ENCODE peak calls at places on chromosomes 5 and 9, in six cellular contexts. Y is effector memory CD4-positive, alpha-beta T cell; P is CD4-positive, CD25-positive, alpha-beta regulatory T cell; A is Peyer's patch; D is Karpas-422; M is right atrium auricular region. H is an unnamed sample.

GRCh38 chr5:173320259-173320658 is 8.0 kb downstream of the STC2 start:
- DNase-seq in M (peak), Y (no peak), D (no peak), P (no peak), A (no peak), H (no peak)

GRCh38 chr9:14296462-14296861 is 17.5 kb downstream of the NFIB start:
- DNase-seq in D (no peak), M (peak), A (peak), P (no peak), Y (no peak), H (no peak)

GRCh38 chr5:61357745-61358144 is 25.7 kb downstream of the ZSWIM6 start:
- DNase-seq in M (no peak), P (peak), D (peak), Y (no peak), A (no peak), H (peak)

GRCh38 chr5:50302815-50303490 is 138.1 kb downstream of the EMB start:
- DNase-seq in Y (no peak), A (no peak), M (no peak), D (peak), P (no peak), H (no peak)

GRCh38 chr5:157342822-157343402 is 77.0 kb downstream of the CYFIP2 start:
- DNase-seq in A (peak), P (peak), M (no peak), Y (peak), D (peak), H (peak)

GRCh38 chr9:13279284-13280162 is at the start of gene MPDZ:
- DNase-seq in M (peak), Y (no peak), A (no peak), D (no peak), P (no peak), H (no peak)

GRCh38 chr9:22528485-22528884 is 81.9 kb downstream of the DMRTA1 start:
- DNase-seq in M (no peak), Y (no peak), P (no peak), A (no peak), D (peak), H (no peak)

GRCh38 chr9:23962101-23962500 is 136.1 kb upstream of the ELAVL2 start:
- DNase-seq in Y (no peak), A (no peak), P (no peak), D (no peak), M (no peak), H (no peak)

GRCh38 chr9:125189011-125189360 is 617 bp downstream of the PPP6C start:
- DNase-seq in P (peak), Y (peak), A (peak), M (no peak), D (peak), H (peak)

GRCh38 chr9:120921751-120922181 is 4.8 kb downstream of the TRAF1 start:
- DNase-seq in Y (no peak), P (no peak), D (no peak), M (no peak), A (peak), H (no peak)

GRCh38 chr5:155929081-155929480 is 397.9 kb upstream of the SGCD start:
- DNase-seq in P (no peak), Y (no peak), M (no peak), D (no peak), A (no peak), H (no peak)

GRCh38 chr5:133265720-133266575 is 214.1 kb downstream of the HSPA4 start:
- DNase-seq in A (no peak), D (no peak), M (no peak), Y (no peak), P (no peak), H (peak)

GRCh38 chr5:74040811-74041491 is 415.0 kb downstream of the ARHGEF28 start:
- DNase-seq in M (no peak), P (no peak), A (no peak), D (no peak), Y (no peak), H (no peak)

GRCh38 chr9:132575005-132575609 is 7.3 kb upstream of the BARHL1 start:
- DNase-seq in P (peak), Y (peak), A (peak), D (peak), M (no peak), H (peak)

GRCh38 chr9:111928342-111928720 is 31.7 kb downstream of the UGCG start:
- DNase-seq in D (no peak), P (no peak), M (no peak), A (no peak), Y (no peak), H (no peak)

GRCh38 chr5:9924614-9925013 is 294.5 kb upstream of the TAS2R1 start:
- DNase-seq in Y (no peak), D (no peak), P (no peak), M (no peak), A (no peak), H (peak)

GRCh38 chr5:176489077-176489476 is 40.9 kb downstream of the FAF2 start:
- DNase-seq in D (no peak), A (no peak), M (no peak), P (peak), Y (no peak), H (no peak)

DNA sequence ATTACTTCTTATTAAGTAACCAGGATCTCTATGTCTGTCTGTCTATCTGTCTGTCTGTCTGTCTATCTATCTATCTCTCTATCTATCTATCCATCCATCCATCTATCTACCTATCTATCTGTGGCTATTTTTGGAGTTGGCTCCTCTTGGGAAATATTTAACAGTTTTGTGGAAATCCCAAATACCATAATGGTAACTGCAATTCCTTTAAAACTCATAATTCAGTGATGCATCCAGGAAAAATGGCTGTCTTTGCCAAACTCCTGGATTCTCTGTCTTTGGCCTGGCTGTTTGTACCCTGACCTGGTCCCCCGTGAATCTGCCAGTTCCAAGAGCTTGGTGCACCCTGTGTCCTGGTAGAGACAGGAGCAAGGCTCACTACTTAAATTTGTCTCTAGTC is 197.0 kb downstream of the PCSK1 start:
- DNase-seq in A (no peak), M (no peak), Y (no peak), P (no peak), D (no peak), H (no peak)
- H3K4me3 ChIP-seq in A (no peak), M (no peak), Y (no peak), P (no peak), D (no peak), H (no peak)

DNA sequence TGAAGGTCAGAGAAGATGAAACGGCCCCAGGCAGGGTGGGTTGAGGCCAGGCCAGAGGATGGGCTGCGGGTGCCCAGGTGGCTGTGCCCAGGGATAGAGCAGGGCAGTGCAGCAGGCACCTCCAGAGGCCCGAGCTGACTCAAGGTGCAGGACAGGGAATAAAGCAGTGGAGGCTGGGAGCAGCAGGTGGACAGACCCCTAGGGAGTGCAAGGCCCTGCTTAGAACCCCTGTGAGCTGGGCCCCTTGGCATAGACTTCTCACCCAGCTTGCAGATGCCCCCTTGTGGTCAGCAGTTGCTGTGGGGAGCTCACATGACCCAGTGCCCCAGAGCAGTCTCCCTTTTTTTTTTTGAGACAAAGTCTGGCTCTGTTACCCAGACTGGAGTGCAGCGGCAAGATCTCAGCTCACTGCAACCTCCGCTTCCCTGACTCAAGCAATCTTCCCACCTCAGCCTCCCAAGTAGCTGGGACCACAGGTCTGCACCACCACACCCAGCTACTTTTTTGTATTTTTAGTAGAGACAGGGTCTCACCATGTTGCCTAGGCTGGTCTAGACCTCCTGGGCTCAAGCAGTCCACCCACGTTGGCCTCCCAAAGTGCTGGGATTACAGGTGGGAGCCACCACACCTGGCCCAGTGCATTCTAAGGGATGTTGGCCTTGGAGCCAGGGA is 118.8 kb downstream of the WNK2 start:
- DNase-seq in A (peak), D (peak), Y (peak), P (peak), M (peak), H (peak)
- H3K4me3 ChIP-seq in A (no peak), D (no peak), Y (no peak), P (no peak), M (no peak), H (no peak)

GRCh38 chr9:89483592-89484474 is 14.1 kb downstream of the SEMA4D start:
- DNase-seq in D (peak), Y (peak), M (no peak), P (peak), A (peak), H (peak)

GRCh38 chr9:89482056-89482784 is 15.7 kb downstream of the SEMA4D start:
- DNase-seq in Y (no peak), P (no peak), A (no peak), M (no peak), D (no peak), H (no peak)

GRCh38 chr9:89482950-89483349 is 15.0 kb downstream of the SEMA4D start:
- DNase-seq in Y (no peak), M (no peak), P (no peak), A (no peak), D (no peak), H (no peak)

GRCh38 chr9:89486681-89487080 is 11.2 kb downstream of the SEMA4D start:
- DNase-seq in D (no peak), P (no peak), A (no peak), Y (no peak), M (no peak), H (no peak)

DNA sequence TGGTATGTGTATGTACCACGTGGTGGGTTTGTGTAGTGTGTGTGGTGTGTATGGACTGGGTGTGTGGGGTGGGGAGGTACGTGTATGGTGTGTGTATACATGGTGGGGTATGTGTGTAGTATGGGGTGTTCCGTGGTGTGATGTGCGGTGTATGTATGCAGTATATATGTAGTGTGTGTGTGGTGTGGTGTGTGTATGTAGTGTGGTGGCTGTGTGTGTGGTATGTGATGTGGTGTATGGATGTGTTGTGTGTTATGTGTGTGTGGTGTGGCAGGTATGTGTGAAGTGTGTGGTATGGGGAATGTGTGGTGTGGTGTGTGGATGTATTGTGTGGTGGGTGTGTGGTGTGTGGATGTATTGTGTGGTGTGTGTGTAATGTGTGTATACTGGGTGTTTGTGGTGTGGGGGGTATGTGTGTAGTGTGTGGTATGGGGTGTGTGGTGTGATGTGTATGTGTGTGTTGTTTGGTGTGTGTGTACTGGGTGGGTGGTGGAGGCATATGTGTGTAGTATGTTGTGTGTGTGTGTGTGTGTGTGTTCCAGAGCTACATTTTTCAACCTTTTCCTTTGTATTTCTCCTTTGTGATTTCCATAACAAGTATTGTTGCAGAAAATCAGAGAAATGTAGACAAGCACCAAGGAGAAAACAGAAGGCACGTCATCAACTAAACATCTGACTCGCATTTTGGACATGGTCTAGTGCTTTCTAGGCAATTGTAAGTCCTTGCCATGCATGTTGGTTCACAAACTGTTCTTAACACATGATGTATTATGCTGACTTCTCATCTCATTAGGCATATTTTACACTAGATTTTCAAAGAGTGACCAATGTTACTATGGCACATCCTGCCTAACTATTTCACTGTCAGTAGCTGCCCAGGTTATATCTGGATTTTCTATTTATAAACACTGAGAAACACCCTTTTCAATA is 13.2 kb downstream of the SEMA4D start:
- DNase-seq in A (no peak), Y (no peak), M (no peak), D (no peak), P (no peak), H (peak)
- H3K4me3 ChIP-seq in A (peak), Y (peak), M (peak), D (peak), P (peak), H (peak)

GRCh38 chr5:124734574-124735168 is 11.8 kb downstream of the ZNF608 start:
- DNase-seq in P (no peak), A (no peak), D (no peak), Y (no peak), M (no peak), H (no peak)
- H3K4me3 ChIP-seq in P (no peak), A (peak), D (peak), Y (no peak), M (peak), H (no peak)

GRCh38 chr5:7495133-7495521 is 99.2 kb downstream of the ADCY2 start:
- DNase-seq in M (no peak), Y (no peak), A (no peak), D (no peak), P (no peak), H (no peak)
- H3K4me3 ChIP-seq in M (no peak), Y (no peak), A (no peak), D (no peak), P (no peak), H (no peak)

GRCh38 chr5:2747372-2748179 is 3.9 kb downstream of the IRX2 start:
- DNase-seq in A (no peak), D (no peak), M (peak), P (no peak), Y (no peak), H (no peak)

GRCh38 chr5:2748841-2749513 is 2.5 kb downstream of the IRX2 start:
- DNase-seq in A (no peak), D (no peak), P (no peak), Y (no peak), M (no peak), H (no peak)

GRCh38 chr5:2746642-2747041 is 4.8 kb downstream of the IRX2 start:
- DNase-seq in D (no peak), A (no peak), P (no peak), Y (no peak), M (no peak), H (no peak)

GRCh38 chr5:2750026-2750757 is 1.3 kb downstream of the IRX2 start:
- DNase-seq in Y (no peak), D (no peak), M (peak), A (no peak), P (no peak), H (no peak)

DNA sequence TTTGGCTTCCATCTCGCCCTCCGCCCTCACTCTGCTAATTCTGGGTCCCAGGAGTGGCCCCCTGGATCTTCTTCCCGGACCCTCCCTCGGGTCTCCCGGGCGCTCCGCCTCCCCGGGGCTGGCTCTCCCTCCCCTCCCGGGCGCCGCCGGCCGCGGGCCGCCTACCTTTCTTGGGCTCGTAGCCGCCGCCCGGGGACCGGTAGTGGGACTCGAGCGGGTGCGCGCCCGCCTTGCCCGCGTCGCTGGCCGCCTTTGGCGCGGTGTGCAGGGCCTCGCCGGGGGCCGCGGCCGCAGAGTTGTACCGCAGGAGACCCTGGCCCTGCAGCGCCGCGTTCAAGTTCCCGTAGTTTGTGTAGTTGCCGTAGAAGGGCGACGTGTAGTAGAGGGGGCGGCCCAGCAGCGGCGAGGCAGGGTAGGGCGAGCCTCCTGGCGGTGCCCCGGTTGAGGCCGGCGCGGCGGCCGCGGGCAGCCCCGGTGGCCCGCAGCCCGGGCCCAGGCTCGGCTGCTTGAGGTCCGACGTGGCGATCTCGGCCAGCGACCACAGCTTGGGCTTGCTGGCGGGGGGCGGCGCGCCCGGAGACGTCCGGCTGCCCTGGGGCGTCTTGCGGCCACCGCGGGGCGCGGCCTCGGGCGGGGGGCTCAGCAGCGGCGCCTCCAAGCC is 3.2 kb downstream of the IRX2 start:
- DNase-seq in P (no peak), M (peak), Y (no peak), A (no peak), D (no peak), H (no peak)
- H3K4me3 ChIP-seq in P (no peak), M (no peak), Y (no peak), A (no peak), D (no peak), H (no peak)

GRCh38 chr5:2749514-2750025 is 1.9 kb downstream of the IRX2 start:
- DNase-seq in A (no peak), P (no peak), D (no peak), Y (no peak), M (peak), H (no peak)
- H3K4me3 ChIP-seq in A (no peak), P (no peak), D (no peak), Y (no peak), M (no peak), H (no peak)

GRCh38 chr5:88509403-88509802 is 240.8 kb upstream of the TMEM161B start:
- DNase-seq in D (no peak), P (no peak), M (no peak), Y (no peak), A (no peak), H (no peak)
- H3K4me3 ChIP-seq in D (no peak), P (no peak), M (no peak), Y (no peak), A (no peak), H (no peak)

H was measured in NB4.